ENCODE peak calls at places on chromosomes 5 and 9, in five cellular contexts. I is choroid plexus epithelial cell, B is BJ, Z is Peyer's patch, C is fibroblast of the aortic adventitia. D is an unnamed sample.

GRCh38 chr5:150345716-150346115 is 11.8 kb upstream of the TCOF1 start:
- DNase-seq in I (no peak), B (no peak), Z (no peak), C (no peak), D (no peak)

GRCh38 chr5:94847726-94848125 is 229.3 kb downstream of the SLF1 start:
- DNase-seq in I (no peak), B (no peak), Z (no peak), C (no peak), D (no peak)

GRCh38 chr5:109852371-109853160 is 162.8 kb downstream of the MAN2A1 start:
- DNase-seq in I (peak), B (no peak), Z (no peak), C (peak), D (no peak)

GRCh38 chr9:8329561-8330283 is 530.1 kb upstream of the DMAC1 start:
- DNase-seq in I (no peak), B (no peak), Z (peak), C (no peak), D (no peak)

GRCh38 chr5:75368391-75368790 is 31.4 kb downstream of the HMGCR start:
- DNase-seq in I (peak), B (no peak), Z (no peak), C (no peak), D (no peak)

GRCh38 chr9:34732478-34732877 is 22.5 kb upstream of the CCL21 start:
- DNase-seq in I (no peak), B (no peak), Z (no peak), C (no peak), D (no peak)

GRCh38 chr5:170293273-170293672 is 4.3 kb downstream of the LCP2 start:
- DNase-seq in I (no peak), B (no peak), Z (no peak), C (no peak), D (no peak)

GRCh38 chr5:83891261-83891660 is 170.6 kb upstream of the HAPLN1 start:
- DNase-seq in I (no peak), B (no peak), Z (no peak), C (peak), D (no peak)

GRCh38 chr9:69326261-69326660 is 1.2 kb downstream of the ENTREP1 start:
- DNase-seq in I (no peak), B (no peak), Z (no peak), C (no peak), D (no peak)

GRCh38 chr5:129912601-129913000 is 8.3 kb downstream of the CHSY3 start:
- DNase-seq in I (no peak), B (no peak), Z (no peak), C (no peak), D (no peak)

GRCh38 chr9:135810806-135811575 is 96.4 kb downstream of the CAMSAP1 start:
- DNase-seq in I (no peak), B (no peak), Z (no peak), C (no peak), D (peak)

GRCh38 chr5:72498284-72498683 is 8.9 kb downstream of the ZNF366 start:
- DNase-seq in I (peak), B (no peak), Z (no peak), C (peak), D (no peak)

GRCh38 chr5:115888027-115888426 is 46.3 kb downstream of the AP3S1 start:
- DNase-seq in I (peak), B (peak), Z (no peak), C (peak), D (no peak)

GRCh38 chr5:113038714-113039113 is 62.1 kb downstream of the DCP2 start:
- DNase-seq in I (no peak), B (no peak), Z (no peak), C (no peak), D (peak)

GRCh38 chr5:14853685-14854084 is 17.9 kb downstream of the ANKH start:
- DNase-seq in I (no peak), B (no peak), Z (no peak), C (no peak), D (no peak)

GRCh38 chr9:92289708-92290390 is 3.6 kb downstream of the IARS1 start:
- DNase-seq in I (peak), B (peak), Z (no peak), C (peak), D (no peak)

GRCh38 chr9:6405371-6405770 is 7.6 kb upstream of the UHRF2 start:
- DNase-seq in I (no peak), B (no peak), Z (no peak), C (peak), D (no peak)

GRCh38 chr5:169037478-169037877 is 263.5 kb downstream of the SLIT3 start:
- DNase-seq in I (no peak), B (no peak), Z (no peak), C (no peak), D (no peak)

GRCh38 chr9:86308687-86309086 is 26.3 kb upstream of the ISCA1 start:
- DNase-seq in I (peak), B (no peak), Z (no peak), C (no peak), D (no peak)

GRCh38 chr9:121285835-121286687 is 18.1 kb downstream of the GSN start:
- DNase-seq in I (peak), B (no peak), Z (peak), C (peak), D (peak)
- H3K4me3 ChIP-seq in I (no peak), B (no peak), Z (peak), C (no peak), D (no peak)

GRCh38 chr9:127495884-127496555 is 44.7 kb downstream of the LRSAM1 start:
- DNase-seq in I (no peak), B (no peak), Z (no peak), C (no peak), D (no peak)
- H3K4me3 ChIP-seq in I (no peak), B (no peak), Z (no peak), C (no peak), D (no peak)

GRCh38 chr9:95055851-95056551 is 261.5 kb downstream of the FANCC start:
- DNase-seq in I (peak), B (no peak), Z (no peak), C (peak), D (no peak)
- H3K4me3 ChIP-seq in I (no peak), B (peak), Z (peak), C (peak), D (no peak)

GRCh38 chr9:111900934-111901612 is 4.5 kb downstream of the UGCG start:
- DNase-seq in I (no peak), B (no peak), Z (no peak), C (peak), D (no peak)
- H3K4me3 ChIP-seq in I (peak), B (peak), Z (no peak), C (peak), D (no peak)

D was measured in lower leg skin.